ENCODE peak calls at places on chromosome 6, in five cellular contexts. One of them, this sample, is unnamed.

GRCh38 chr6:34684919-34685318 is 11.6 kb downstream of the ILRUN start:
- DNase-seq in A549: no peak
- DNase-seq in nephron progenitor cell: no peak
- DNase-seq in activated T-cell treated with anti-CD3 and anti-CD28 coated beads for 48 hours: no peak
- DNase-seq in body of pancreas: no peak
- DNase-seq in this sample: no peak

GRCh38 chr6:97702226-97702625 is 419.2 kb upstream of the MMS22L start:
- DNase-seq in nephron progenitor cell: no peak
- DNase-seq in A549: no peak
- DNase-seq in activated T-cell treated with anti-CD3 and anti-CD28 coated beads for 48 hours: no peak
- DNase-seq in body of pancreas: no peak
- DNase-seq in this sample: no peak

GRCh38 chr6:107832146-107833056 is 8.3 kb upstream of the SCML4 start:
- DNase-seq in activated T-cell treated with anti-CD3 and anti-CD28 coated beads for 48 hours: no peak
- DNase-seq in nephron progenitor cell: no peak
- DNase-seq in A549: no peak
- DNase-seq in body of pancreas: no peak
- DNase-seq in this sample: no peak

GRCh38 chr6:80642452-80642851 is 536.0 kb downstream of the BCKDHB start:
- DNase-seq in activated T-cell treated with anti-CD3 and anti-CD28 coated beads for 48 hours: no peak
- DNase-seq in body of pancreas: no peak
- DNase-seq in A549: no peak
- DNase-seq in nephron progenitor cell: no peak
- DNase-seq in this sample: no peak

GRCh38 chr6:132763269-132763668 is 5.6 kb upstream of the VNN2 start:
- DNase-seq in activated T-cell treated with anti-CD3 and anti-CD28 coated beads for 48 hours: no peak
- DNase-seq in nephron progenitor cell: no peak
- DNase-seq in body of pancreas: no peak
- DNase-seq in A549: no peak
- DNase-seq in this sample: no peak

GRCh38 chr6:24329451-24329850 is 28.4 kb downstream of the DCDC2 start:
- DNase-seq in body of pancreas: no peak
- DNase-seq in A549: no peak
- DNase-seq in activated T-cell treated with anti-CD3 and anti-CD28 coated beads for 48 hours: no peak
- DNase-seq in nephron progenitor cell: no peak
- DNase-seq in this sample: no peak

GRCh38 chr6:15392182-15392581 is 146.3 kb downstream of the JARID2 start:
- DNase-seq in A549: no peak
- DNase-seq in activated T-cell treated with anti-CD3 and anti-CD28 coated beads for 48 hours: no peak
- DNase-seq in nephron progenitor cell: no peak
- DNase-seq in body of pancreas: no peak
- DNase-seq in this sample: no peak

GRCh38 chr6:2875840-2876207 is 27.3 kb downstream of the SERPINB9 start:
- DNase-seq in body of pancreas: peak
- DNase-seq in activated T-cell treated with anti-CD3 and anti-CD28 coated beads for 48 hours: no peak
- DNase-seq in nephron progenitor cell: peak
- DNase-seq in A549: no peak
- DNase-seq in this sample: no peak

GRCh38 chr6:107491059-107491609 is 1.2 kb downstream of the SOBP start:
- DNase-seq in activated T-cell treated with anti-CD3 and anti-CD28 coated beads for 48 hours: no peak
- DNase-seq in nephron progenitor cell: peak
- DNase-seq in A549: peak
- DNase-seq in body of pancreas: peak
- DNase-seq in this sample: peak

GRCh38 chr6:32936247-32937152 is 4.3 kb downstream of the HLA-DMB start:
- DNase-seq in body of pancreas: no peak
- DNase-seq in activated T-cell treated with anti-CD3 and anti-CD28 coated beads for 48 hours: no peak
- DNase-seq in A549: no peak
- DNase-seq in nephron progenitor cell: no peak
- DNase-seq in this sample: no peak

GRCh38 chr6:151388997-151389639 is 2.2 kb downstream of the ZBTB2 start:
- DNase-seq in activated T-cell treated with anti-CD3 and anti-CD28 coated beads for 48 hours: no peak
- DNase-seq in A549: no peak
- DNase-seq in body of pancreas: no peak
- DNase-seq in nephron progenitor cell: no peak
- DNase-seq in this sample: no peak

GRCh38 chr6:157999100-158000051 is 17.7 kb downstream of the SYNJ2 start:
- DNase-seq in nephron progenitor cell: no peak
- DNase-seq in body of pancreas: peak
- DNase-seq in activated T-cell treated with anti-CD3 and anti-CD28 coated beads for 48 hours: no peak
- DNase-seq in A549: no peak
- DNase-seq in this sample: no peak

GRCh38 chr6:46935687-46936086 is 13.9 kb upstream of the ADGRF5 start:
- DNase-seq in activated T-cell treated with anti-CD3 and anti-CD28 coated beads for 48 hours: no peak
- DNase-seq in body of pancreas: no peak
- DNase-seq in A549: no peak
- DNase-seq in nephron progenitor cell: peak
- DNase-seq in this sample: no peak

GRCh38 chr6:49384913-49385312 is 78.1 kb downstream of the MMUT start:
- DNase-seq in activated T-cell treated with anti-CD3 and anti-CD28 coated beads for 48 hours: no peak
- DNase-seq in A549: no peak
- DNase-seq in body of pancreas: no peak
- DNase-seq in nephron progenitor cell: no peak
- DNase-seq in this sample: no peak

GRCh38 chr6:116291701-116292396 is 12.1 kb upstream of the TSPYL1 start:
- DNase-seq in nephron progenitor cell: no peak
- DNase-seq in A549: no peak
- DNase-seq in body of pancreas: no peak
- DNase-seq in activated T-cell treated with anti-CD3 and anti-CD28 coated beads for 48 hours: no peak
- DNase-seq in this sample: no peak

GRCh38 chr6:121698617-121699016 is 263.2 kb downstream of the GJA1 start:
- DNase-seq in body of pancreas: no peak
- DNase-seq in activated T-cell treated with anti-CD3 and anti-CD28 coated beads for 48 hours: no peak
- DNase-seq in nephron progenitor cell: no peak
- DNase-seq in A549: no peak
- DNase-seq in this sample: no peak

GRCh38 chr6:16698163-16698533 is 63.1 kb downstream of the ATXN1 start:
- DNase-seq in nephron progenitor cell: no peak
- DNase-seq in A549: no peak
- DNase-seq in activated T-cell treated with anti-CD3 and anti-CD28 coated beads for 48 hours: no peak
- DNase-seq in body of pancreas: no peak
- DNase-seq in this sample: no peak

GRCh38 chr6:107673076-107673494 is 151.0 kb downstream of the SCML4 start:
- DNase-seq in A549: no peak
- DNase-seq in activated T-cell treated with anti-CD3 and anti-CD28 coated beads for 48 hours: no peak
- DNase-seq in nephron progenitor cell: no peak
- DNase-seq in body of pancreas: no peak
- DNase-seq in this sample: peak

GRCh38 chr6:39999006-39999867 is 65.0 kb upstream of the MOCS1 start:
- DNase-seq in A549: no peak
- DNase-seq in activated T-cell treated with anti-CD3 and anti-CD28 coated beads for 48 hours: no peak
- DNase-seq in nephron progenitor cell: no peak
- DNase-seq in body of pancreas: no peak
- DNase-seq in this sample: no peak

GRCh38 chr6:35686873-35687557 is 1.7 kb downstream of the FKBP5 start:
- DNase-seq in nephron progenitor cell: no peak
- DNase-seq in A549: no peak
- DNase-seq in body of pancreas: no peak
- DNase-seq in activated T-cell treated with anti-CD3 and anti-CD28 coated beads for 48 hours: no peak
- DNase-seq in this sample: no peak

GRCh38 chr6:144896876-144897275 is 611.7 kb downstream of the UTRN start:
- DNase-seq in body of pancreas: no peak
- DNase-seq in A549: no peak
- DNase-seq in nephron progenitor cell: no peak
- DNase-seq in activated T-cell treated with anti-CD3 and anti-CD28 coated beads for 48 hours: no peak
- DNase-seq in this sample: no peak

GRCh38 chr6:37548067-37548674 is 48.5 kb upstream of the CCDC167 start:
- DNase-seq in A549: no peak
- DNase-seq in nephron progenitor cell: no peak
- DNase-seq in activated T-cell treated with anti-CD3 and anti-CD28 coated beads for 48 hours: no peak
- DNase-seq in body of pancreas: no peak
- DNase-seq in this sample: no peak

GRCh38 chr6:38805682-38806081 is 90.6 kb downstream of the DNAH8 start:
- DNase-seq in nephron progenitor cell: no peak
- DNase-seq in body of pancreas: no peak
- DNase-seq in activated T-cell treated with anti-CD3 and anti-CD28 coated beads for 48 hours: no peak
- DNase-seq in A549: no peak
- DNase-seq in this sample: no peak

GRCh38 chr6:80449756-80450155 is 343.3 kb downstream of the BCKDHB start:
- DNase-seq in body of pancreas: no peak
- DNase-seq in A549: no peak
- DNase-seq in nephron progenitor cell: no peak
- DNase-seq in activated T-cell treated with anti-CD3 and anti-CD28 coated beads for 48 hours: no peak
- DNase-seq in this sample: no peak

GRCh38 chr6:111258615-111259088 is 171.3 kb downstream of the SLC16A10 start:
- DNase-seq in A549: no peak
- DNase-seq in body of pancreas: no peak
- DNase-seq in activated T-cell treated with anti-CD3 and anti-CD28 coated beads for 48 hours: no peak
- DNase-seq in nephron progenitor cell: no peak
- DNase-seq in this sample: no peak

GRCh38 chr6:19472850-19473249 is 364.3 kb upstream of the ID4 start:
- DNase-seq in A549: no peak
- DNase-seq in nephron progenitor cell: no peak
- DNase-seq in body of pancreas: no peak
- DNase-seq in activated T-cell treated with anti-CD3 and anti-CD28 coated beads for 48 hours: no peak
- DNase-seq in this sample: no peak

This sample was measured in sciatic nerve.